ENCODE peak calls at places on chromosomes 2 and 18, in nine cellular contexts. G is HFF-Myc, N is AG09309, P is dorsolateral prefrontal cortex, Y is NB4, F is spleen, H is heart left ventricle, A is AG04449, L is fibroblast of lung. C is an unnamed sample.

GRCh38 chr18:33751613-33752221 is 173.7 kb downstream of the ASXL3 start:
- DNase-seq in F (no peak), N (no peak), G (no peak), L (peak; percentile 67), H (no peak), P (no peak), A (no peak), Y (peak; percentile 13), C (peak; percentile 13)

GRCh38 chr2:1856922-1857321 is 112.6 kb upstream of the PXDN start:
- DNase-seq in P (no peak), N (no peak), A (no peak), F (no peak), Y (no peak), L (peak; percentile 14), G (no peak), H (no peak), C (no peak)

GRCh38 chr2:207682557-207682956 is 28.9 kb upstream of the CCNYL1 start:
- DNase-seq in P (no peak), L (no peak), Y (no peak), F (no peak), H (no peak), A (no peak), N (no peak), G (peak; percentile 20), C (no peak)

GRCh38 chr18:25298853-25299274 is 53.1 kb downstream of the ZNF521 start:
- DNase-seq in H (peak; percentile 44), L (peak; percentile 94), G (peak; percentile 98), A (peak; percentile 54), N (peak; percentile 59), Y (no peak), F (no peak), P (no peak), C (peak; percentile 67)

GRCh38 chr2:85216051-85216431 is 82.8 kb downstream of the TCF7L1 start:
- DNase-seq in Y (no peak), P (peak; percentile 50), N (no peak), F (no peak), H (no peak), A (no peak), L (no peak), G (no peak), C (no peak)

GRCh38 chr2:73156539-73157124 is 43.9 kb upstream of the RAB11FIP5 start:
- DNase-seq in N (no peak), L (peak; percentile 64), P (peak; percentile 65), A (no peak), H (peak; percentile 57), G (no peak), Y (peak; percentile 67), F (no peak), C (peak; percentile 31)

GRCh38 chr18:10240276-10240675 is 214.2 kb upstream of the APCDD1 start:
- DNase-seq in P (no peak), H (no peak), L (no peak), Y (no peak), F (no peak), G (no peak), N (no peak), A (no peak), C (no peak)

GRCh38 chr18:37668971-37669747 is 103.6 kb upstream of the CELF4 start:
- DNase-seq in N (no peak), Y (no peak), F (no peak), H (no peak), P (no peak), L (no peak), G (no peak), A (no peak), C (no peak)

GRCh38 chr2:180191352-180192124 is 184.4 kb upstream of the CWC22 start:
- DNase-seq in P (no peak), A (no peak), Y (no peak), H (no peak), F (no peak), N (no peak), G (no peak), L (peak; percentile 78), C (no peak)

GRCh38 chr2:179235463-179236108 is 29.0 kb downstream of the SESTD1 start:
- DNase-seq in L (no peak), N (peak; percentile 63), P (no peak), G (no peak), Y (no peak), H (no peak), A (no peak), F (no peak), C (no peak)

GRCh38 chr2:241157841-241158545 is 7.7 kb downstream of the PPP1R7 start:
- DNase-seq in H (no peak), G (no peak), P (no peak), F (peak; percentile 48), N (no peak), A (no peak), Y (no peak), L (no peak), C (no peak)

GRCh38 chr2:25587361-25587760 is 86.0 kb downstream of the DTNB start:
- DNase-seq in L (peak; percentile 42), P (peak; percentile 76), A (no peak), F (no peak), G (no peak), N (no peak), H (no peak), Y (peak; percentile 36), C (no peak)

GRCh38 chr2:104577143-104577542 is 276.8 kb upstream of the POU3F3 start:
- DNase-seq in Y (no peak), L (no peak), N (no peak), A (no peak), P (no peak), F (no peak), G (no peak), H (no peak), C (no peak)

GRCh38 chr2:163753721-163754120 is 17.9 kb upstream of the FIGN start:
- DNase-seq in G (no peak), H (no peak), P (no peak), L (no peak), Y (no peak), A (no peak), F (no peak), N (no peak), C (no peak)

GRCh38 chr2:28691774-28692281 is 59.8 kb upstream of the PPP1CB start:
- DNase-seq in G (peak; percentile 61), N (peak; percentile 29), F (no peak), A (no peak), P (no peak), Y (no peak), L (peak; percentile 78), H (no peak), C (no peak)

GRCh38 chr2:105868060-105868459 is 123.3 kb downstream of the NCK2 start:
- DNase-seq in H (no peak), P (no peak), L (peak; percentile 38), G (no peak), F (no peak), N (no peak), A (no peak), Y (peak; percentile 80), C (no peak)

GRCh38 chr2:223369889-223370288 is 232.3 kb downstream of the SCG2 start:
- DNase-seq in N (no peak), Y (no peak), A (no peak), P (no peak), L (no peak), F (no peak), H (no peak), G (no peak), C (no peak)

GRCh38 chr2:42922790-42923631 is 130.6 kb upstream of the HAAO start:
- DNase-seq in H (no peak), P (no peak), A (peak; percentile 91), L (peak; percentile 78), G (no peak), N (peak; percentile 97), Y (peak; percentile 46), F (no peak), C (no peak)

GRCh38 chr2:3535794-3536681 is 16.7 kb upstream of the ADI1 start:
- DNase-seq in P (no peak), A (peak; percentile 72), H (peak; percentile 71), Y (no peak), N (peak; percentile 72), G (peak; percentile 75), F (peak; percentile 86), L (peak; percentile 94), C (peak; percentile 78)

GRCh38 chr2:3534251-3534814 is 15.0 kb upstream of the ADI1 start:
- DNase-seq in L (no peak), P (no peak), Y (no peak), A (no peak), G (no peak), H (no peak), F (no peak), N (no peak), C (no peak)

GRCh38 chr2:3539836-3540235 is 18.3 kb downstream of the RNASEH1 start:
- DNase-seq in Y (no peak), H (no peak), A (no peak), N (no peak), G (no peak), P (no peak), L (no peak), F (no peak), C (no peak)

GRCh38 chr2:3535467-3535793 is 16.1 kb upstream of the ADI1 start:
- DNase-seq in Y (no peak), H (no peak), P (no peak), A (no peak), N (no peak), L (no peak), F (no peak), G (no peak), C (no peak)

GRCh38 chr2:3536682-3537632 is 17.6 kb upstream of the ADI1 start:
- DNase-seq in H (no peak), P (no peak), N (no peak), G (no peak), A (no peak), Y (peak; percentile 30), F (peak; percentile 85), L (peak; percentile 57), C (no peak)
- TF ChIP-seq CTCF in H (peak; percentile 26), P (no peak), N (peak; percentile 54), G (peak; percentile 43), A (peak; percentile 54), Y (peak; percentile 28), F (peak; percentile 48), L (peak; percentile 58), C (peak; percentile 56)

DNA sequence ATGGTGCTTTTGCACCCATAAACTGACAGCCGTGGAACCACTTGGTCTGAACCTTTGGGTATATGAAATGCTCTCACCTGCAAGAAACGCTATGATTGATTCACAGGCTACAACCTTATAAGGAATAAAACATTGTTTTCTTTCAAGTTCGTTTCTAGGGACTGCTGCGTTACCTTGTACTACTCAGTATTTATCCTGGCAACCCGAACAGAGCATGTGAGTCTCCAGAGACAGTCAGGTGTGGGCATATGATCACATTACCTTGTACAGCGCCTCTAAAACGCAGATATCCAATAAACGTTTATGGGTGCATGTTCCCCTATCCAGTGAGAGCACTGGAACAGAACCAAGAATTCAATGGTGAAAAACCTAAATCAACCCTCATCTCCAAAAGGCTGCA is 1.7 kb downstream of the CCBE1 start:
- DNase-seq in F (no peak), A (no peak), H (no peak), N (no peak), G (no peak), P (no peak), L (no peak), Y (no peak), C (no peak)
- H3K4me3 ChIP-seq in F (no peak overlapping the region), A (peak overlapping the region; percentile 94), H (no peak overlapping the region), N (peak overlapping the region; percentile 82), G (peak overlapping the region; percentile 65), P (no peak overlapping the region), L (peak overlapping the region; percentile 88), Y (no peak overlapping the region), C (no peak overlapping the region)

GRCh38 chr2:97011977-97012569 is 25.7 kb upstream of the FAM178B start:
- DNase-seq in Y (peak; percentile 71), F (no peak), N (peak; percentile 46), L (peak; percentile 76), G (peak; percentile 35), H (no peak), A (peak; percentile 21), P (peak; percentile 16), C (peak; percentile 48)
- TF ChIP-seq CTCF in Y (peak; percentile 41), F (peak; percentile 58), N (peak; percentile 45), L (peak; percentile 33), G (peak; percentile 28), H (no peak), A (peak; percentile 18), P (peak; percentile 71), C (peak; percentile 45)

GRCh38 chr2:54570321-54570881 is 114.3 kb downstream of the SPTBN1 start:
- DNase-seq in A (no peak), F (no peak), Y (no peak), H (no peak), G (no peak), N (no peak), P (no peak), L (no peak), C (no peak)
- H3K4me3 ChIP-seq in A (no peak overlapping the region), F (no peak overlapping the region), Y (no peak overlapping the region), H (no peak overlapping the region), G (no peak overlapping the region), N (no peak overlapping the region), P (no peak overlapping the region), L (no peak overlapping the region), C (no peak overlapping the region)

C was measured in astrocyte of the cerebellum.